ENCODE peak calls at places on chromosomes 3 and 15, in nine cellular contexts. One of them, this sample, is unnamed. For H3K4me1, the result is how much of the 10 kb centered on the place peaks cover.

GRCh38 chr3:177694951-177695350 is 497.7 kb upstream of the TBL1XR1 start:
- DNase-seq in transverse colon: no peak
- DNase-seq in upper lobe of left lung: no peak
- DNase-seq in stomach: no peak
- DNase-seq in A549: no peak
- DNase-seq in sigmoid colon: no peak
- DNase-seq in K562: no peak
- DNase-seq in tibial nerve: no peak
- DNase-seq in suprapubic skin: no peak
- DNase-seq in this sample: no peak

GRCh38 chr3:169668957-169669681 is 5.6 kb upstream of the MECOM start:
- DNase-seq in upper lobe of left lung: peak
- DNase-seq in tibial nerve: peak
- DNase-seq in sigmoid colon: peak
- DNase-seq in K562: peak
- DNase-seq in transverse colon: peak
- DNase-seq in stomach: peak
- DNase-seq in A549: peak
- DNase-seq in suprapubic skin: no peak
- DNase-seq in this sample: peak

GRCh38 chr3:51705276-51706020 is 1.4 kb upstream of the GRM2 start:
- DNase-seq in transverse colon: no peak
- DNase-seq in suprapubic skin: peak
- DNase-seq in tibial nerve: no peak
- DNase-seq in A549: no peak
- DNase-seq in upper lobe of left lung: no peak
- DNase-seq in sigmoid colon: no peak
- DNase-seq in stomach: no peak
- DNase-seq in K562: no peak
- DNase-seq in this sample: peak

GRCh38 chr3:136351351-136351750 is 101.2 kb downstream of the PCCB start:
- DNase-seq in stomach: no peak
- DNase-seq in A549: no peak
- DNase-seq in transverse colon: no peak
- DNase-seq in upper lobe of left lung: no peak
- DNase-seq in tibial nerve: no peak
- DNase-seq in suprapubic skin: no peak
- DNase-seq in sigmoid colon: no peak
- DNase-seq in K562: no peak
- DNase-seq in this sample: no peak

GRCh38 chr15:80484312-80484981 is 80.3 kb downstream of the ARNT2 start:
- DNase-seq in tibial nerve: no peak
- DNase-seq in A549: no peak
- DNase-seq in K562: no peak
- DNase-seq in sigmoid colon: no peak
- DNase-seq in upper lobe of left lung: no peak
- DNase-seq in stomach: no peak
- DNase-seq in transverse colon: no peak
- DNase-seq in suprapubic skin: no peak
- DNase-seq in this sample: no peak

GRCh38 chr15:44782516-44782915 is 46.2 kb downstream of the TRIM69 start:
- DNase-seq in tibial nerve: no peak
- DNase-seq in transverse colon: no peak
- DNase-seq in sigmoid colon: no peak
- DNase-seq in stomach: no peak
- DNase-seq in K562: no peak
- DNase-seq in upper lobe of left lung: no peak
- DNase-seq in A549: no peak
- DNase-seq in suprapubic skin: no peak
- DNase-seq in this sample: no peak

GRCh38 chr3:8458235-8458634 is 43.4 kb upstream of the LMCD1 start:
- DNase-seq in suprapubic skin: no peak
- DNase-seq in transverse colon: no peak
- DNase-seq in tibial nerve: no peak
- DNase-seq in sigmoid colon: no peak
- DNase-seq in A549: no peak
- DNase-seq in K562: peak
- DNase-seq in upper lobe of left lung: no peak
- DNase-seq in stomach: no peak
- DNase-seq in this sample: no peak

GRCh38 chr15:65198571-65198970 is 12.7 kb downstream of the CILP start:
- DNase-seq in sigmoid colon: no peak
- DNase-seq in tibial nerve: no peak
- DNase-seq in A549: no peak
- DNase-seq in suprapubic skin: no peak
- DNase-seq in transverse colon: no peak
- DNase-seq in K562: no peak
- DNase-seq in upper lobe of left lung: no peak
- DNase-seq in stomach: no peak
- DNase-seq in this sample: no peak

GRCh38 chr3:157442729-157443128 is 6.1 kb downstream of the PTX3 start:
- DNase-seq in suprapubic skin: no peak
- DNase-seq in K562: peak
- DNase-seq in tibial nerve: peak
- DNase-seq in A549: no peak
- DNase-seq in upper lobe of left lung: no peak
- DNase-seq in transverse colon: no peak
- DNase-seq in stomach: no peak
- DNase-seq in sigmoid colon: no peak
- DNase-seq in this sample: no peak

GRCh38 chr3:132554437-132554836 is 42.6 kb upstream of the ACKR4 start:
- DNase-seq in suprapubic skin: no peak
- DNase-seq in stomach: peak
- DNase-seq in tibial nerve: no peak
- DNase-seq in K562: no peak
- DNase-seq in upper lobe of left lung: no peak
- DNase-seq in A549: peak
- DNase-seq in sigmoid colon: no peak
- DNase-seq in transverse colon: no peak
- DNase-seq in this sample: no peak

GRCh38 chr3:156812521-156813335 is 13.4 kb upstream of the LEKR1 start:
- DNase-seq in upper lobe of left lung: no peak
- DNase-seq in suprapubic skin: no peak
- DNase-seq in transverse colon: no peak
- DNase-seq in K562: peak
- DNase-seq in A549: peak
- DNase-seq in tibial nerve: no peak
- DNase-seq in stomach: no peak
- DNase-seq in sigmoid colon: no peak
- DNase-seq in this sample: no peak

GRCh38 chr3:190826018-190826417 is 36.5 kb downstream of the GMNC start:
- DNase-seq in upper lobe of left lung: no peak
- DNase-seq in sigmoid colon: no peak
- DNase-seq in suprapubic skin: no peak
- DNase-seq in transverse colon: no peak
- DNase-seq in tibial nerve: no peak
- DNase-seq in A549: no peak
- DNase-seq in stomach: no peak
- DNase-seq in K562: no peak
- DNase-seq in this sample: no peak

GRCh38 chr15:22904736-22905135 is 66.3 kb downstream of the NIPA2 start:
- DNase-seq in stomach: no peak
- DNase-seq in K562: no peak
- DNase-seq in upper lobe of left lung: no peak
- DNase-seq in tibial nerve: no peak
- DNase-seq in suprapubic skin: no peak
- DNase-seq in A549: no peak
- DNase-seq in transverse colon: no peak
- DNase-seq in sigmoid colon: no peak
- DNase-seq in this sample: no peak

GRCh38 chr15:39179980-39180379 is 400.9 kb upstream of the THBS1 start:
- DNase-seq in stomach: no peak
- DNase-seq in transverse colon: no peak
- DNase-seq in upper lobe of left lung: no peak
- DNase-seq in A549: no peak
- DNase-seq in tibial nerve: no peak
- DNase-seq in suprapubic skin: no peak
- DNase-seq in sigmoid colon: no peak
- DNase-seq in K562: no peak
- DNase-seq in this sample: no peak

GRCh38 chr15:51775967-51776816 is 24.8 kb downstream of the TMOD2 start:
- DNase-seq in K562: peak
- DNase-seq in stomach: peak
- DNase-seq in sigmoid colon: no peak
- DNase-seq in suprapubic skin: no peak
- DNase-seq in upper lobe of left lung: no peak
- DNase-seq in transverse colon: peak
- DNase-seq in tibial nerve: peak
- DNase-seq in A549: peak
- DNase-seq in this sample: peak

GRCh38 chr3:50169232-50169631 is 14.1 kb downstream of the SEMA3F start:
- DNase-seq in suprapubic skin: no peak
- DNase-seq in K562: no peak
- DNase-seq in A549: no peak
- DNase-seq in transverse colon: no peak
- DNase-seq in upper lobe of left lung: no peak
- DNase-seq in tibial nerve: no peak
- DNase-seq in sigmoid colon: no peak
- DNase-seq in stomach: no peak
- DNase-seq in this sample: no peak
- H3K4me1 ChIP-seq in suprapubic skin: half or more
- H3K4me1 ChIP-seq in K562: under half
- H3K4me1 ChIP-seq in A549: half or more
- H3K4me1 ChIP-seq in transverse colon: half or more
- H3K4me1 ChIP-seq in upper lobe of left lung: half or more
- H3K4me1 ChIP-seq in tibial nerve: under half
- H3K4me1 ChIP-seq in sigmoid colon: under half
- H3K4me1 ChIP-seq in stomach: half or more
- H3K4me1 ChIP-seq in this sample: under half

GRCh38 chr3:48120223-48120622 is 68.0 kb downstream of the CDC25A start:
- DNase-seq in sigmoid colon: no peak
- DNase-seq in A549: no peak
- DNase-seq in suprapubic skin: no peak
- DNase-seq in tibial nerve: no peak
- DNase-seq in stomach: no peak
- DNase-seq in K562: no peak
- DNase-seq in upper lobe of left lung: no peak
- DNase-seq in transverse colon: no peak
- DNase-seq in this sample: no peak

GRCh38 chr3:48118322-48118721 is 69.9 kb downstream of the CDC25A start:
- DNase-seq in A549: no peak
- DNase-seq in tibial nerve: no peak
- DNase-seq in stomach: no peak
- DNase-seq in K562: no peak
- DNase-seq in transverse colon: no peak
- DNase-seq in upper lobe of left lung: no peak
- DNase-seq in suprapubic skin: no peak
- DNase-seq in sigmoid colon: no peak
- DNase-seq in this sample: no peak

GRCh38 chr3:48118928-48119327 is 69.3 kb downstream of the CDC25A start:
- DNase-seq in tibial nerve: no peak
- DNase-seq in suprapubic skin: no peak
- DNase-seq in sigmoid colon: no peak
- DNase-seq in A549: no peak
- DNase-seq in transverse colon: no peak
- DNase-seq in K562: no peak
- DNase-seq in upper lobe of left lung: no peak
- DNase-seq in stomach: no peak
- DNase-seq in this sample: no peak

GRCh38 chr3:48122504-48122903 is 65.7 kb downstream of the CDC25A start:
- DNase-seq in K562: no peak
- DNase-seq in transverse colon: no peak
- DNase-seq in suprapubic skin: no peak
- DNase-seq in upper lobe of left lung: no peak
- DNase-seq in stomach: no peak
- DNase-seq in tibial nerve: no peak
- DNase-seq in sigmoid colon: no peak
- DNase-seq in A549: no peak
- DNase-seq in this sample: no peak

DNA sequence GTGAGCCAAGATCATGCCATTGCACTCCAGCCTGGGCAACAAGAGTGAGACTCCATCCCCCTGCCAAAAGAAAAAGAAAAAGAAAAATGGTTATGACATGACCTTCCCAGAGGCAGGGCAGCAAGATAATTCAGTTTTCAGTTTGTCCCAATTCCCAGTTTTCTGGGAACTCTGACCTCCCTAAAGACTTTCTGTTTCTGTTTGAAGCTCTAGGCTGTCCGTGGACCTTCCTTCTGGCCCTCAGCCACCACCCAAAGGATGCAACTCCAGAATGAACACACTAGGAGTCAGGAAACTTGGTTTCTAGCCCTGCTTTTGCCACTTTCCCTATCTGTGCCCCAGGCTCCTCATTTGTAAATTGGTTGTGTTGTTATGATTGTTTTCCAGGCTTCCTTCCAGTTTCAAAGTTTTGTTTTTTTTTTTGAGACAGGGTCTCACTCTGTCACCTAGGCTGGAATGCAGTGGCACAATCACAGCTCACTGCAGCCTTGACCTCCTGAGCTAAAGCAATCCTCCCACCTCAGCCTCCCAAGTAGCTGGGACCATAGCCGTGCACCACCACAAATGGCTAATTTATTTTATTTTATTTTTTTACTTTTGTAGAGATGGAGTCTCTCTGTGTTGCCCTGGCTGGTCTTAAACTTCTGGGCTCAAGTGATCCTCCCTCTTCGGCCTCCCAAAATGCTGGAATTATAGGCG is 68.6 kb downstream of the CDC25A start:
- DNase-seq in upper lobe of left lung: no peak
- DNase-seq in tibial nerve: peak
- DNase-seq in stomach: peak
- DNase-seq in sigmoid colon: peak
- DNase-seq in transverse colon: peak
- DNase-seq in K562: no peak
- DNase-seq in suprapubic skin: peak
- DNase-seq in A549: no peak
- DNase-seq in this sample: peak
- TF ChIP-seq EP300 in upper lobe of left lung: no peak
- TF ChIP-seq EP300 in tibial nerve: peak
- TF ChIP-seq EP300 in stomach: no peak
- TF ChIP-seq EP300 in sigmoid colon: no peak
- TF ChIP-seq EP300 in transverse colon: no peak
- TF ChIP-seq EP300 in K562: no peak
- TF ChIP-seq EP300 in suprapubic skin: no peak
- TF ChIP-seq EP300 in A549: no peak
- TF ChIP-seq EP300 in this sample: no peak

GRCh38 chr15:55993111-55993803 is at the start of gene NEDD4:
- DNase-seq in stomach: peak
- DNase-seq in A549: peak
- DNase-seq in sigmoid colon: peak
- DNase-seq in K562: peak
- DNase-seq in tibial nerve: peak
- DNase-seq in transverse colon: peak
- DNase-seq in upper lobe of left lung: peak
- DNase-seq in suprapubic skin: peak
- DNase-seq in this sample: peak
- TF ChIP-seq POLR2A in stomach: no peak
- TF ChIP-seq POLR2A in A549: peak
- TF ChIP-seq POLR2A in sigmoid colon: no peak
- TF ChIP-seq POLR2A in K562: peak
- TF ChIP-seq POLR2A in tibial nerve: peak
- TF ChIP-seq POLR2A in transverse colon: peak
- TF ChIP-seq POLR2A in upper lobe of left lung: peak
- TF ChIP-seq POLR2A in suprapubic skin: no peak
- TF ChIP-seq POLR2A in this sample: peak

DNA sequence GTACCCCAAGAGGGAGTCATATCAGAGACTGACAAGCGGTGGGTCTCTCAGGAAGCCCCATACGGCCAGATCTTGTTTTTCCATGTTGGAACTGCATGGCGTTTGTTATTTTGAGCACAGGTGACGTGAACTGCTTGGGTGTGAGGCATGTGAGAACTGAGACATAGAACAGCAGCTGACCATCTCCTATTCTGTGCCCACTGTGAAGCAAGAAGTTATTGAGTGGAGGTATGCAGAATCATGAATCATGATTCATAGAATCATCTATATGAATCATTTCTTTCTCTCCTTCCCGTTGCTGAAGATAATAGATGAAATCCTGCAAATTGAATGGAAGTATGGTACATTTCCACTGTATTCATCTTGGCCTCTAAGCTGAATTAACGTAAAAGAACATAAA is 4.7 kb downstream of the VPS8 start:
- DNase-seq in upper lobe of left lung: no peak
- DNase-seq in stomach: no peak
- DNase-seq in sigmoid colon: no peak
- DNase-seq in A549: no peak
- DNase-seq in transverse colon: no peak
- DNase-seq in tibial nerve: no peak
- DNase-seq in K562: no peak
- DNase-seq in suprapubic skin: no peak
- DNase-seq in this sample: no peak
- H3K4me1 ChIP-seq in upper lobe of left lung: under half
- H3K4me1 ChIP-seq in stomach: under half
- H3K4me1 ChIP-seq in sigmoid colon: under half
- H3K4me1 ChIP-seq in A549: under half
- H3K4me1 ChIP-seq in transverse colon: under half
- H3K4me1 ChIP-seq in tibial nerve: under half
- H3K4me1 ChIP-seq in K562: under half
- H3K4me1 ChIP-seq in suprapubic skin: under half
- H3K4me1 ChIP-seq in this sample: under half

This sample was measured in ovary.